ENCODE peak calls at places on chromosomes 1 and 21, in nine cellular contexts. O is lower lobe of right lung; J is T-helper 2 cell treated with Interferon-gamma antibody and Interleukin-4, amounts not matched to agents 5 μg/mL and 100 μg/mL, for 36 hours; U is NCI-H1092; H is Jurkat, Clone E6-1; X is stimulated activated CD8-positive, alpha-beta memory T cell treated with anti-CD3 and anti-CD28 coated beads, Interleukin-15, amount 100 ng/mL, for 1 hour; D is non-pigmented ciliary epithelial cell; A is Daoy; B is posterior cingulate gyrus. Q is an unnamed sample.

GRCh38 chr1:163331116-163331515 is 9.4 kb downstream of the NUF2 start:
- DNase-seq in A (no peak), B (no peak), U (no peak), D (no peak), H (no peak), O (no peak), J (no peak), X (no peak), Q (no peak)

GRCh38 chr1:110636149-110636935 is 30.2 kb upstream of the KCNA2 start:
- DNase-seq in D (no peak), H (peak), U (no peak), X (no peak), O (no peak), J (no peak), A (no peak), B (no peak), Q (peak)

GRCh38 chr1:10649484-10650201 is 146.8 kb downstream of the CASZ1 start:
- DNase-seq in O (no peak), X (no peak), J (no peak), B (no peak), D (no peak), A (no peak), H (no peak), U (no peak), Q (no peak)

GRCh38 chr21:27454234-27454633 is 487.3 kb upstream of the ADAMTS5 start:
- DNase-seq in J (no peak), X (no peak), O (no peak), B (no peak), H (no peak), U (no peak), A (no peak), D (no peak), Q (no peak)

GRCh38 chr1:12601690-12602632 is 16.0 kb downstream of the DHRS3 start:
- DNase-seq in A (peak), H (no peak), B (no peak), J (no peak), X (no peak), D (no peak), U (no peak), O (no peak), Q (no peak)

GRCh38 chr1:59595774-59596173 is 219.0 kb upstream of the HOOK1 start:
- DNase-seq in D (peak), U (no peak), B (no peak), X (no peak), A (peak), O (no peak), H (no peak), J (no peak), Q (no peak)

GRCh38 chr1:43270421-43271095 is 775 bp downstream of the TMEM125 start:
- DNase-seq in A (no peak), X (no peak), O (peak), H (no peak), B (peak), D (no peak), J (no peak), U (no peak), Q (no peak)

GRCh38 chr1:15538750-15539149 is 12.1 kb downstream of the DNAJC16 start:
- DNase-seq in D (no peak), A (no peak), J (no peak), U (no peak), X (no peak), O (no peak), H (no peak), B (no peak), Q (no peak)

GRCh38 chr1:168083456-168084325 is 53.0 kb downstream of the GPR161 start:
- DNase-seq in X (no peak), O (no peak), U (no peak), H (no peak), B (no peak), J (no peak), A (no peak), D (no peak), Q (no peak)

GRCh38 chr1:41355761-41356160 is 5.5 kb upstream of the FOXO6 start:
- DNase-seq in X (no peak), A (no peak), J (no peak), H (no peak), B (no peak), U (no peak), O (no peak), D (no peak), Q (no peak)

GRCh38 chr1:34884961-34885360 is 25.4 kb upstream of the SMIM12 start:
- DNase-seq in B (no peak), J (no peak), A (no peak), D (no peak), H (no peak), O (no peak), U (no peak), X (no peak), Q (no peak)

GRCh38 chr21:44527983-44528633 is 11.9 kb downstream of the KRTAP10-1 start:
- DNase-seq in U (no peak), A (no peak), J (no peak), O (peak), H (no peak), X (no peak), B (peak), D (no peak), Q (no peak)

GRCh38 chr1:159955456-159955855 is 1.4 kb upstream of the SLAMF9 start:
- DNase-seq in D (no peak), J (no peak), B (no peak), H (no peak), X (no peak), O (no peak), A (no peak), U (no peak), Q (no peak)